ENCODE peak calls at places on chromosomes 6 and 20, in seven cellular contexts. Q is Calu3, N is fibroblast of mammary gland, P is HCT116, J is heart right ventricle, Z is progenitor cell of endocrine pancreas, R is WTC11. B is an unnamed sample.

GRCh38 chr20:44450279-44450937 is 25.3 kb upstream of the TTPAL start:
- DNase-seq in Q (no peak), N (no peak), P (no peak), J (no peak), Z (no peak), R (no peak), B (no peak)

GRCh38 chr20:50724851-50725721 is 6.3 kb upstream of the PARD6B start:
- DNase-seq in Q (peak), N (peak), P (peak), J (peak), Z (no peak), R (peak), B (peak)

GRCh38 chr6:124999105-124999764 is 37.0 kb downstream of the RNF217 start:
- DNase-seq in Q (peak), N (no peak), P (no peak), J (no peak), Z (no peak), R (no peak), B (no peak)

GRCh38 chr20:51480507-51481270 is 61.8 kb downstream of the NFATC2 start:
- DNase-seq in Q (no peak), N (no peak), P (no peak), J (no peak), Z (no peak), R (no peak), B (no peak)

GRCh38 chr20:17621229-17621968 is 51.5 kb downstream of the DSTN start:
- DNase-seq in Q (no peak), N (no peak), P (no peak), J (no peak), Z (peak), R (peak), B (no peak)

GRCh38 chr20:57332105-57333089 is 2.8 kb downstream of the SPO11 start:
- DNase-seq in Q (no peak), N (no peak), P (no peak), J (no peak), Z (no peak), R (no peak), B (no peak)

GRCh38 chr6:118644007-118644406 is 7.4 kb downstream of the CEP85L start:
- DNase-seq in Q (no peak), N (peak), P (no peak), J (no peak), Z (no peak), R (no peak), B (peak)

GRCh38 chr20:3068986-3069900 is 2.2 kb upstream of the OXT start:
- DNase-seq in Q (peak), N (peak), P (no peak), J (no peak), Z (no peak), R (no peak), B (no peak)

GRCh38 chr20:2692886-2693285 is 306 bp downstream of the EBF4 start:
- DNase-seq in Q (no peak), N (no peak), P (no peak), J (no peak), Z (no peak), R (no peak), B (no peak)

GRCh38 chr6:135905604-135906300 is 54.3 kb downstream of the PDE7B start:
- DNase-seq in Q (no peak), N (no peak), P (no peak), J (no peak), Z (no peak), R (no peak), B (no peak)

GRCh38 chr20:41058007-41058673 is 29.5 kb downstream of the TOP1 start:
- DNase-seq in Q (no peak), N (peak), P (peak), J (no peak), Z (no peak), R (no peak), B (peak)

GRCh38 chr6:92109256-92109655 is 1310.1 kb downstream of the EPHA7 start:
- DNase-seq in Q (no peak), N (no peak), P (no peak), J (no peak), Z (no peak), R (peak), B (no peak)

GRCh38 chr6:46583711-46584110 is 68.9 kb downstream of the CYP39A1 start:
- DNase-seq in Q (no peak), N (peak), P (no peak), J (no peak), Z (no peak), R (no peak), B (no peak)

GRCh38 chr6:2798586-2799134 is 33.5 kb downstream of the WRNIP1 start:
- DNase-seq in Q (no peak), N (no peak), P (no peak), J (no peak), Z (no peak), R (no peak), B (no peak)

GRCh38 chr6:30075987-30076311 is 380 bp upstream of the RNF39 start:
- DNase-seq in Q (peak), N (no peak), P (no peak), J (no peak), Z (no peak), R (no peak), B (no peak)

DNA sequence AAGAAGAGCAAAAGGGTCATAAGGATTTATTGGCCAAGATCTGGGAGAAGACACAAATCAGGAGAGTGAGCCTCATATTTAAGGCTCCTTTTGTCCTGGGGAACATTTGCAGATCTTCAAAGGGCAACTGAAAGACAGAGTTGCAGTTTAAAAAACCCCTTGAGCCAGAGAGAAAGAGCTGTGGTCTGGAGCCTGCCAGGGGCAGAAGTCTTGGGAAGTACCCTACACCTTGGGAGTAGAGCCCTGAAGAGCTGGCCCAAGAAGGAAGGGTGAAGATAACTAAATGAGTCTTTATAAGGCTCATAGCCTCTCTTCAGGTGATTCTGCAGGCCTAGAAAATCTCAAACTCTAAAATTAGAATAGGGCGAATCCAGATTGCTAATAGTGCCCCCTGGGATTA is 40.0 kb upstream of the ERVFRD-1 start:
- DNase-seq in Q (no peak), N (no peak), P (no peak), J (no peak), Z (no peak), R (no peak), B (no peak)
- TF ChIP-seq CTCF in Q (no peak), N (no peak), P (no peak), J (no peak), Z (no peak), R (no peak), B (no peak)

GRCh38 chr6:16168858-16169257 is 40.0 kb downstream of the MYLIP start:
- DNase-seq in Q (no peak), N (peak), P (peak), J (no peak), Z (no peak), R (no peak), B (peak)
- TF ChIP-seq CTCF in Q (no peak), N (peak), P (peak), J (no peak), Z (peak), R (no peak), B (peak)

DNA sequence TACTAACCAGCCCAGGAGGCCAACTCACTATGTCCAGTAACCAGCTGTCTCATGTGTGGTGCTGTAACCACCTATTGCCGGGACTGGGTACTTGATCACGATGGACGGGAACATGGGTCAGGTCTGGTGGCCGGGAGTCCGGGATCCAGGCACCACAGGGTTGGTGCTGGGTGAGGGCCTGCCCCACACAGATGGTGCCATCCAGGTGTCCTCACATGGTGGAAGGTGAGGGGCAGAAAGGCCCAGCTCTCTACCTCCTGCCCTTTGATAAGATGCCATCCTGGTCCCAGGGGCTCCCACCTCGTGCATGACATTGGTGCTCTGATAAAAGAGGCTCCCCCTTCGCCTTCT is 116.3 kb downstream of the TAF4 start:
- DNase-seq in Q (no peak), N (no peak), P (no peak), J (no peak), Z (no peak), R (peak), B (no peak)
- TF ChIP-seq CTCF in Q (no peak), N (no peak), P (no peak), J (no peak), Z (no peak), R (no peak), B (no peak)

DNA sequence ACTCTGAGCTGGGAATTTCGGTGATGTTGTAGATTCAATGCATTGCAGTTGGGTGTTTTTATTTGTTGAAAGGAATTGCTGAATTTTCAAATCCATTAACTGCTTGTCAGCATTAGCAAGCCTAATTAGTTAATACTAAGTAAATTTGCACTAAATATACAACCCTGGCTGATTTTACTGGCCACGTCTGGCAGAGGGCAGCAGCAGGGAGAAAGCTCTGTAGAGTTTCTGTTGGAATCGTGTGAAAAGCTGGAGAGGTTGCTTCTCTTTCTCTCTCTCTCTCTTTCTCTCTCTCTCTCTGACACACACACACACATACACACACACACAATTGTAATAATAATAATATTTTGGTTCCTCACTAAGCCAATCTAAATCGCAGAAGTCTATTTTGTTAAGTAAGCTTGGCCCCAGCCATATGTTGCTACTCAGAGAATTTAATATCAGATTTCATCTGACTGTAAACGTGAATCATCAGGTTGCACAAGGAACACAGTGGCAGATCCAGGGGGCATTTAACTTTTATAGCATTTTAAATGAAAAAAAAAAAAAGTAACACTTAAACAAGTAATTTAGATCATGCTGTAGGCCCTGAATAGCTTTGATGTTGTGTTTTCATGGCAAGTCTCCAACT is 289.5 kb downstream of the ESR1 start:
- DNase-seq in Q (no peak), N (peak), P (no peak), J (no peak), Z (no peak), R (no peak), B (peak)
- TF ChIP-seq CTCF in Q (no peak), N (peak), P (no peak), J (no peak), Z (no peak), R (no peak), B (peak)

GRCh38 chr6:140052757-140053729 is 678.6 kb upstream of the CITED2 start:
- DNase-seq in Q (no peak), N (peak), P (no peak), J (no peak), Z (no peak), R (peak), B (peak)
- TF ChIP-seq CTCF in Q (no peak), N (peak), P (peak), J (no peak), Z (peak), R (peak), B (peak)

GRCh38 chr6:98037571-98037970 is 754.6 kb upstream of the MMS22L start:
- DNase-seq in Q (no peak), N (no peak), P (no peak), J (no peak), Z (no peak), R (no peak), B (no peak)

GRCh38 chr6:98041921-98042320 is 758.9 kb upstream of the MMS22L start:
- DNase-seq in Q (no peak), N (no peak), P (no peak), J (no peak), Z (no peak), R (no peak), B (no peak)

GRCh38 chr6:98039443-98039842 is 756.4 kb upstream of the MMS22L start:
- DNase-seq in Q (no peak), N (no peak), P (no peak), J (no peak), Z (no peak), R (peak), B (no peak)

GRCh38 chr6:98041072-98041471 is 758.1 kb upstream of the MMS22L start:
- DNase-seq in Q (no peak), N (no peak), P (no peak), J (no peak), Z (no peak), R (no peak), B (no peak)

DNA sequence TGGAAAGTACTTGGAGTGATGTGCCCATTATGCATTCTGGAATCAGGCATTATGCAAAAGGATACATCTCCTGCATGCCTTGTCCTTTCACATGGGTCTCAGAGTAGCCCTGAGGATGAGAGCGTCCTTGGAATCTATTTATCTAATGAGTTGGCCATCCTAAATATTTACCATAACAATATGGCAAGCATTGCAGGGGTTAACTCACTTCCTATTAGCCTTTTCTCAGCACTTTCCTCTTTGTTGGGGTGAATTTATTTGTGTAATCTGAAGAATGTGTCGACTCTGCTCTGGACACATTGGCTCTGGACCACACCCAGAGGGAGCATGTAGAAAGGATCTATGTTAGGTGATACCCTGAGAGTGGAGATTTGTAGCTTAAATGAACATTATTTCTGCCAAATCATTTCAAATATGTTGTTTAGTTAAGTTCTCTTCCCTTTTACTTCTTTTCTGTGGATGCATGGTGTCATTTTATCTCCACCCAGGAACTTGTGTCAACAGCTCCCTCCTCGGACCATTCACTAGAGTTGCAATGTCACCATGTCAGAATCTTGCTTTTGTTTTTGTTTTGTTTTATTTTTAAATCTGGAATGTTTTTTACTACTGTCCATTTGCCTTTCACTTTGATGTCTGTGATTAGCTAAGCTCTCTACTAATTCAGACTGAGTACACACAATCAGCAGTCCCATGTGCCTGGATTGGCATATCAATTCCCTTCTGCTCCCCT is 757.0 kb upstream of the MMS22L start:
- DNase-seq in Q (no peak), N (peak), P (no peak), J (no peak), Z (no peak), R (no peak), B (peak)
- TF ChIP-seq CTCF in Q (no peak), N (peak), P (no peak), J (no peak), Z (peak), R (no peak), B (peak)

GRCh38 chr20:60228255-60228654 is 270.0 kb downstream of the CDH26 start:
- DNase-seq in Q (no peak), N (no peak), P (no peak), J (no peak), Z (no peak), R (no peak), B (no peak)

GRCh38 chr20:60223174-60223573 is 265.0 kb downstream of the CDH26 start:
- DNase-seq in Q (no peak), N (no peak), P (no peak), J (no peak), Z (no peak), R (no peak), B (no peak)

GRCh38 chr20:60221593-60221992 is 263.4 kb downstream of the CDH26 start:
- DNase-seq in Q (no peak), N (no peak), P (no peak), J (no peak), Z (no peak), R (no peak), B (no peak)

GRCh38 chr20:60222497-60222896 is 264.3 kb downstream of the CDH26 start:
- DNase-seq in Q (no peak), N (no peak), P (no peak), J (no peak), Z (no peak), R (no peak), B (no peak)

DNA sequence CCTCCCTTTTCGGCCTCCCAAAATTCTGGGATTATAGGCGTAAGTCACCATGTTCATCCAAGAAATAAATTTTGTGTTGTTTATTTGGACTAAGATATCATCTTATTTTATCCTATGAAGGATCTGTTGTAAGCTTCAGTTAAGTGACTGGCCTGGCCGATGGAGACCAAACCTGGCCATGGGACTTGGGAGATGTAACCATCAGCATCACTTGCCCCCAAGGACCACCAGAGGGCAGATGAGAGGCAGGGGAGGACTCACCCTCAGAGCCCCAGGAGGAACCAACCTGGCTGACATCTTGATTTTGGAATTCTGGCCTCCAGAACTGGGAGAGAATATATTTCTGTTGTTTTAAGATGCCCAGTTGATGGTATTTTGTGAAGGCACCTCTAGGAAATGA is 266.7 kb downstream of the CDH26 start:
- DNase-seq in Q (peak), N (peak), P (no peak), J (no peak), Z (no peak), R (peak), B (peak)
- TF ChIP-seq CTCF in Q (peak), N (peak), P (no peak), J (no peak), Z (peak), R (peak), B (peak)

GRCh38 chr6:38773338-38773737 is 58.2 kb downstream of the DNAH8 start:
- DNase-seq in Q (peak), N (peak), P (peak), J (no peak), Z (no peak), R (peak), B (no peak)

GRCh38 chr6:38779310-38780062 is 64.4 kb downstream of the DNAH8 start:
- DNase-seq in Q (no peak), N (no peak), P (no peak), J (no peak), Z (no peak), R (no peak), B (no peak)

GRCh38 chr6:38774933-38775707 is 60.0 kb downstream of the DNAH8 start:
- DNase-seq in Q (no peak), N (no peak), P (no peak), J (no peak), Z (no peak), R (no peak), B (no peak)

GRCh38 chr6:38775870-38776269 is 60.8 kb downstream of the DNAH8 start:
- DNase-seq in Q (no peak), N (no peak), P (no peak), J (no peak), Z (no peak), R (no peak), B (no peak)

GRCh38 chr6:38776515-38776914 is 61.4 kb downstream of the DNAH8 start:
- DNase-seq in Q (no peak), N (peak), P (no peak), J (no peak), Z (no peak), R (no peak), B (peak)
- TF ChIP-seq CTCF in Q (no peak), N (no peak), P (no peak), J (no peak), Z (no peak), R (no peak), B (no peak)